ENCODE peak calls at places on chromosomes 13 and 19, in four cellular contexts. One of them, this sample, is unnamed.
A peak's percentile ranks its signal among the peaks of the same experiment; 100 is the strongest.

GRCh38 chr13:72884111-72884510 is 102.2 kb downstream of the PIBF1 start:
- DNase-seq in heart left ventricle: no peak
- DNase-seq in adipocyte: no peak
- DNase-seq in neuronal stem cell: no peak
- DNase-seq in this sample: no peak

GRCh38 chr13:44259045-44260042 is 114.3 kb upstream of the SERP2 start:
- DNase-seq in heart left ventricle: no peak
- DNase-seq in adipocyte: no peak
- DNase-seq in neuronal stem cell: no peak
- DNase-seq in this sample: no peak

GRCh38 chr13:112748947-112749346 is 59.1 kb downstream of the ATP11A start:
- DNase-seq in adipocyte: no peak
- DNase-seq in heart left ventricle: no peak
- DNase-seq in neuronal stem cell: no peak
- DNase-seq in this sample: no peak

GRCh38 chr13:23741879-23742510 is 147.2 kb downstream of the MIPEP start:
- DNase-seq in neuronal stem cell: peak; percentile 23
- DNase-seq in heart left ventricle: no peak
- DNase-seq in adipocyte: no peak
- DNase-seq in this sample: no peak

GRCh38 chr19:4497770-4498389 is 20.4 kb downstream of the PLIN4 start:
- DNase-seq in heart left ventricle: peak; percentile 17
- DNase-seq in adipocyte: no peak
- DNase-seq in neuronal stem cell: no peak
- DNase-seq in this sample: no peak

GRCh38 chr13:85806553-85807175 is 7.4 kb upstream of the SLITRK6 start:
- DNase-seq in neuronal stem cell: peak; percentile 24
- DNase-seq in heart left ventricle: no peak
- DNase-seq in adipocyte: peak; percentile 85
- DNase-seq in this sample: no peak

GRCh38 chr19:9673912-9674668 is 810 bp downstream of the ZNF562 start:
- DNase-seq in adipocyte: no peak
- DNase-seq in neuronal stem cell: no peak
- DNase-seq in heart left ventricle: no peak
- DNase-seq in this sample: peak; percentile 6

GRCh38 chr13:96734499-96734898 is 259.8 kb downstream of the OXGR1 start:
- DNase-seq in adipocyte: no peak
- DNase-seq in heart left ventricle: no peak
- DNase-seq in neuronal stem cell: no peak
- DNase-seq in this sample: no peak

GRCh38 chr13:73417012-73417615 is 358.3 kb downstream of the KLF5 start:
- DNase-seq in heart left ventricle: no peak
- DNase-seq in neuronal stem cell: no peak
- DNase-seq in adipocyte: no peak
- DNase-seq in this sample: no peak

GRCh38 chr13:94595006-94595942 is 678 bp downstream of the TGDS start:
- DNase-seq in adipocyte: peak; percentile 57
- DNase-seq in heart left ventricle: no peak
- DNase-seq in neuronal stem cell: peak; percentile 6
- DNase-seq in this sample: peak; percentile 35

GRCh38 chr19:35740423-35741215 is 1.6 kb downstream of the IGFLR1 start:
- DNase-seq in neuronal stem cell: peak; percentile 98
- DNase-seq in heart left ventricle: peak; percentile 97
- DNase-seq in adipocyte: peak; percentile 99
- DNase-seq in this sample: peak; percentile 98
- H3K4me1 ChIP-seq in neuronal stem cell: peaks cover 9% of the 10 kb centered on the region
- H3K4me1 ChIP-seq in heart left ventricle: peaks cover 22% of the 10 kb centered on the region
- H3K4me1 ChIP-seq in adipocyte: peaks cover 28% of the 10 kb centered on the region
- H3K4me1 ChIP-seq in this sample: peaks cover 15% of the 10 kb centered on the region

GRCh38 chr19:51599084-51599483 is 28.0 kb downstream of the ZNF175 start:
- DNase-seq in heart left ventricle: no peak
- DNase-seq in neuronal stem cell: no peak
- DNase-seq in adipocyte: no peak
- DNase-seq in this sample: no peak

GRCh38 chr19:51602189-51602854 is 27.9 kb downstream of the SIGLEC5 start:
- DNase-seq in adipocyte: no peak
- DNase-seq in neuronal stem cell: no peak
- DNase-seq in heart left ventricle: no peak
- DNase-seq in this sample: no peak

GRCh38 chr19:51598159-51598915 is 27.3 kb downstream of the ZNF175 start:
- DNase-seq in adipocyte: no peak
- DNase-seq in heart left ventricle: no peak
- DNase-seq in neuronal stem cell: no peak
- DNase-seq in this sample: no peak

GRCh38 chr19:51595776-51596175 is 24.7 kb downstream of the ZNF175 start:
- DNase-seq in adipocyte: no peak
- DNase-seq in neuronal stem cell: no peak
- DNase-seq in heart left ventricle: no peak
- DNase-seq in this sample: no peak

GRCh38 chr19:51600940-51601575 is 29.1 kb downstream of the SIGLEC5 start:
- DNase-seq in adipocyte: no peak
- DNase-seq in neuronal stem cell: no peak
- DNase-seq in heart left ventricle: no peak
- DNase-seq in this sample: no peak
- H3K4me3 ChIP-seq in adipocyte: no peak overlapping the region
- H3K4me3 ChIP-seq in neuronal stem cell: no peak overlapping the region
- H3K4me3 ChIP-seq in heart left ventricle: no peak overlapping the region
- H3K4me3 ChIP-seq in this sample: no peak overlapping the region

DNA sequence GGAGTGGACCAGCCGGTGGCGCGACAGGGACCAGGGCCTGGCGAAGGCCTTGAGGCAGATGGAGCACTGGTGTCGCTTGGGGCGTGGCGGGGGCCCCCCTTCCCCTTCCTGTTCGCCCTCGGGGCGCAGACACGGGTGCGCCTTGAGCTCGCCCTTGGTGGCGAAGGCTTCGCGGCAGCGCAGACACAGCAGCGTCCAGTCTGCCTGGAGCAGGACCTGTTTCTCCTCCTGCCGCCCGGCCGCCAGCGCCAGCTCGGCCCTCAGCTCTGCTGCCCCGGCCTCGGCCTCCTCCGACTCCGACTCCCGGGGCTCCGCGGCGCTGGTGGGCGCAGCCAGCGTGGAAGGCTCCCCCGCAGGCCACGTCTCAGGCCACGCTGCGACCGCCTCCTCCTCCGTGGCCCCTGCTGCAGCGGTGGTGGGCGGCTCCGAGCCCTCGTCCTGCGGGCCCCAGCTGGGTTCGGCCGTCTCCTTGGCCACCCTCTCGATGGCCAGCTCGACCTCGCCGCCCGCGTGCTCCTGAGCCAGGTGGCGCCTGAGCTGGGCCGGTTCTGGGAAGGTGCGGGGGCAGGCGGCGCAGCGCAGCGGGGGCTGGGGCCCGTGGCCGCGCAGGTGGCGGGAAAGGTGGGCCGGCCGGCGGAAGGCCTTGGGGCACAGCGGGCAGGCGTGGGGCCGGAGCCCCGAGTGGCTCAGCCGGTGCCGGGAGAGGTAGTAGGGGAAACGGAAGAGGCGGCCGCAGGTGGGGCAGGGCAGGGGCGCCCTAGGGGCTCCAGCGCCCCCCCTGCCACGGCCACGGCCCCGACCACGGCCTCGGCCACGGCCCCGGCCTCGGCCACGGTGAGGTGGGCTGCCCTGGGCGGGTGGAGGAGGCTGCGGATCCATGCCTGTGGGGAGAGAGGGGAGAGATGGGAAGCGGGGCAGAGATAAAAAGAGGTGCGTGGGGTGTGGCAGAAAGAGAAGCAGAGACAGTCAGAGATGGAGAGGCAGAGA is 1.6 kb downstream of the ZNF579 start:
- DNase-seq in adipocyte: no peak
- DNase-seq in heart left ventricle: no peak
- DNase-seq in neuronal stem cell: no peak
- DNase-seq in this sample: no peak
- H3K4me1 ChIP-seq in adipocyte: peaks cover 23% of the 10 kb centered on the region
- H3K4me1 ChIP-seq in heart left ventricle: peaks cover 12% of the 10 kb centered on the region
- H3K4me1 ChIP-seq in neuronal stem cell: no peaks in the 10 kb centered on the region
- H3K4me1 ChIP-seq in this sample: peaks cover 7% of the 10 kb centered on the region

DNA sequence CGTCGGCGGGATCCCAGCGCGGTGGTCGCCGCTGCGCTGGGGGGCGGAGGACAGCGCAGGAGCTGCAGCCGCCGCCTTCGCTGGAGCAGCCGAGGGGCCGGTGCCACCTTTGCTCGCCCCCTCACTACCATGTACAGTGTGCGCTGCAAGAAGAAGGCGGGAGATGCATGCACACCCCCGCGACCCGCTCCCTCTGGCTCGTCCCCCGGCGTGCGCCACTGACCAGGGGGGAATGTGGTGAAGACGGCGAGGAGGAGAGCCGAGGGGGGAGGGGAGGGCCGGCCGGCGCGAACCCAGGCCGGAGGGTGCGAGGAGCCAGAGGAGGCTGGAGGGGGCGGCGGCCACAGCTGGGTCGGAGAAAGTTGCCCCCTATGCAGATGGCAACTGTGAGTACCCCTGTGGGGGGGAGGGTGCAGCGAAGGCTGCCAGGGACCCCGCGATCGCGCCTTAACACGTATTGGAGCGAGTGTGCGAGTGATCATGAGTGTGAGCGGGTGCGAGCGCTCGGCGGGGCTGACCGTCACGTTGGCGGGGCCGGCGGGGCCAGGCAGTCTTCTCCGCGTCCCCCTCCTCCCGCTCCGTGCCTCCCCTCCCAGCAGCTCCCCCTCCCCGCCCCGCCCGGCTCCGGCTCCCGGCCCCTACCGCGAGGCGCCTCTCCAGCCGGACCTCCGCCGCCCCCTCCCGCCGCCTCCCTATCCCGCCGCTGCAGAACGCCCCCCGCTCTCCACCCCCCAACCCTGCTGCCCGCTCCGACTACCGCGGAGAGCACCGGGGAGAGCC is 843 bp downstream of the SLITRK5 start:
- DNase-seq in heart left ventricle: no peak
- DNase-seq in neuronal stem cell: peak; percentile 26
- DNase-seq in adipocyte: no peak
- DNase-seq in this sample: no peak
- H3K4me3 ChIP-seq in heart left ventricle: peak overlapping the region; percentile 62
- H3K4me3 ChIP-seq in neuronal stem cell: peak overlapping the region; percentile 95
- H3K4me3 ChIP-seq in adipocyte: peak overlapping the region; percentile 74
- H3K4me3 ChIP-seq in this sample: no peak overlapping the region

DNA sequence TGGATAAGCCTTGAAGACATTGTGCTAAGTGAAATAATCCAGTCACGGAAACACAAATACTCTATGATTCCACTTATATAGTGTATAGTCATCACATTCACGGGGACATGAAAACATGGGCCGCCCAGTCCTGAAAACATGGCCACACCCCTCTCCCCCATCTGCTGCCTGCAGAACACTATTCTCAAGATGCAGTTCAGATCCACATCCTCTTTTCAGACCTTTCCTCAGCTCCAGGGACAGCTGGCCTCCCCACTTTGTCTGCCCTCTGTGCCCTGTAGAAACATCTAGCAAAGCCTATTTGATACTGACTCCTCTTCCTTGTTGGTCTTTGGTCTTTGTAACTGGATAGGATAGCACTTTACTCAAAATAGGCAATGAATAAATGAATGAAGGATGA is 8.3 kb downstream of the RFX2 start:
- DNase-seq in neuronal stem cell: no peak
- DNase-seq in adipocyte: no peak
- DNase-seq in heart left ventricle: no peak
- DNase-seq in this sample: no peak
- H3K4me1 ChIP-seq in neuronal stem cell: peaks cover 19% of the 10 kb centered on the region
- H3K4me1 ChIP-seq in adipocyte: peaks cover 75% of the 10 kb centered on the region
- H3K4me1 ChIP-seq in heart left ventricle: peaks cover 67% of the 10 kb centered on the region
- H3K4me1 ChIP-seq in this sample: peaks cover under 1% of the 10 kb centered on the region

GRCh38 chr13:42680748-42681147 is 100.6 kb upstream of the FAM216B start:
- DNase-seq in adipocyte: no peak
- DNase-seq in heart left ventricle: no peak
- DNase-seq in neuronal stem cell: no peak
- DNase-seq in this sample: no peak
- H3K4me3 ChIP-seq in adipocyte: no peak overlapping the region
- H3K4me3 ChIP-seq in heart left ventricle: no peak overlapping the region
- H3K4me3 ChIP-seq in neuronal stem cell: no peak overlapping the region
- H3K4me3 ChIP-seq in this sample: no peak overlapping the region

DNA sequence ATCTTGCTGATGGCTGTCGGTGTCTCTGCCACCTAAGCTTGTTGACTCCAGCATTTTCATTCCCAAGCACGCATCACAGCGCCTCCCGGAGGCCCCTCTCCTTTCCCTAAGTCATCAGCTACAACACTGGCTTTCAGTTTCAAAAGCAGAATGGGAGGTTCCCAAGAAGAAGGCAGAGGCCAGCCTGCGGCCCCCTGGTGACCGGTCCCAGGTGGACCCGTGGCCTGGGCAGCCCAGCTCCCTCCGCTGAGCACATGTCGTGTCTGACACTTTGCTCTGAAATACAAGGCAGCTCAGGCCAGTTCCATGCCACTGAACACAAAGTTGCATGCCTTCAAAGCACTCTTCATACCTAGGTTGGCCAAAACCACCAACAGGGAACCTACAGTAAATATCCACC is 8.5 kb downstream of the MLLT1 start:
- DNase-seq in adipocyte: no peak
- DNase-seq in heart left ventricle: no peak
- DNase-seq in neuronal stem cell: no peak
- DNase-seq in this sample: no peak
- H3K4me1 ChIP-seq in adipocyte: peaks cover 66% of the 10 kb centered on the region
- H3K4me1 ChIP-seq in heart left ventricle: peaks cover 61% of the 10 kb centered on the region
- H3K4me1 ChIP-seq in neuronal stem cell: peaks cover 33% of the 10 kb centered on the region
- H3K4me1 ChIP-seq in this sample: peaks cover 24% of the 10 kb centered on the region

DNA sequence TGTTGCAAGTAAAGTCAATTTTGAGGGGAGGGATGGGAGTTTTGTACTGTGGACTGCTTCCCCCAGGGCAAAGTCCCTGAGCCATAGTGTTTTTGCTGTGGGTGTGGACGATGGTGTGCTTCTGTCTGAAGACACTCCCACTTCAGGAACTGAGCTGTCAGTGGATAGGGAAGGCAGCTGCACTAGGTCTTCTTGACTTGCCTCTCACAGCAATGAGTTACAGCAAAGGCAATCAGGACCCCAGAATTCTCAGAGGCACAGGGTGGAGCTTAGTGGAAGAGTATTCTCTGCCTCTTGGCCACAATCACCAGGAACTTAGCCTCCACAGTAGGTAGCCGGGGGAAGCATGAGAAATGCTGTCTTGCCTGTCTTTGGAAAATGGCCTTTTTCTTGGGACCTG is 1416.6 kb upstream of the MIR17HG start:
- DNase-seq in neuronal stem cell: no peak
- DNase-seq in heart left ventricle: no peak
- DNase-seq in adipocyte: no peak
- DNase-seq in this sample: no peak
- H3K4me3 ChIP-seq in neuronal stem cell: no peak overlapping the region
- H3K4me3 ChIP-seq in heart left ventricle: no peak overlapping the region
- H3K4me3 ChIP-seq in adipocyte: no peak overlapping the region
- H3K4me3 ChIP-seq in this sample: no peak overlapping the region